ENCODE peak calls at places on chromosomes 16 and 17, in five cellular contexts. W is H9; J is naive thymus-derived CD4-positive, alpha-beta T cell; Y is neural progenitor cell; D is tibial artery. U is an unnamed sample.

GRCh38 chr16:21626659-21627277 is 25.6 kb downstream of the IGSF6 start:
- DNase-seq in Y (no peak), W (no peak), D (no peak), J (no peak), U (peak; percentile 88)

GRCh38 chr17:82875418-82875856 is 35.6 kb upstream of the ZNF750 start:
- DNase-seq in Y (peak; percentile 67), J (no peak), D (no peak), W (peak; percentile 81), U (no peak)

GRCh38 chr16:6913535-6913934 is 419.1 kb upstream of the RBFOX1 start:
- DNase-seq in W (no peak), J (no peak), Y (no peak), D (no peak), U (no peak)

GRCh38 chr17:946510-947236 is 32.9 kb downstream of the NXN start:
- DNase-seq in W (no peak), Y (no peak), D (no peak), J (no peak), U (no peak)

GRCh38 chr16:89827383-89828198 is 684 bp upstream of the SPIRE2 start:
- DNase-seq in J (no peak), D (no peak), Y (peak; percentile 74), W (peak; percentile 58), U (peak; percentile 62)

GRCh38 chr16:68367034-68367433 is 56.2 kb downstream of the PRMT7 start:
- DNase-seq in D (no peak), Y (peak; percentile 76), J (no peak), W (peak; percentile 78), U (peak; percentile 9)

GRCh38 chr17:33055171-33055611 is 63.5 kb downstream of the SPACA3 start:
- DNase-seq in W (no peak), J (no peak), Y (no peak), D (no peak), U (no peak)

GRCh38 chr17:1714488-1714979 is 4.4 kb upstream of the TLCD2 start:
- DNase-seq in W (peak; percentile 98), Y (peak; percentile 96), D (peak; percentile 99), J (peak; percentile 33), U (peak; percentile 97)

GRCh38 chr17:49574945-49575523 is 637 bp upstream of the NXPH3 start:
- DNase-seq in D (no peak), Y (no peak), J (no peak), W (no peak), U (no peak)

GRCh38 chr16:8822403-8822802 is 24.8 kb downstream of the PMM2 start:
- DNase-seq in D (no peak), W (no peak), J (no peak), Y (no peak), U (no peak)

GRCh38 chr16:17313085-17313611 is 157.6 kb downstream of the XYLT1 start:
- DNase-seq in Y (no peak), J (no peak), W (no peak), D (peak; percentile 88), U (peak; percentile 28)

GRCh38 chr17:17807440-17807839 is 29.3 kb downstream of the SREBF1 start:
- DNase-seq in W (no peak), Y (no peak), J (no peak), D (no peak), U (no peak)

GRCh38 chr17:39751637-39752036 is 13.9 kb downstream of the GRB7 start:
- DNase-seq in J (no peak), Y (no peak), W (peak; percentile 32), D (peak; percentile 59), U (no peak)

GRCh38 chr17:28983286-28984240 is 22.3 kb downstream of the SEZ6 start:
- DNase-seq in D (no peak), J (no peak), Y (no peak), W (no peak), U (peak; percentile 11)

GRCh38 chr17:28978016-28978415 is 26.7 kb upstream of the PHF12 start:
- DNase-seq in J (no peak), D (no peak), Y (no peak), W (no peak), U (no peak)

GRCh38 chr17:28978565-28978964 is 27.2 kb upstream of the PHF12 start:
- DNase-seq in Y (no peak), W (no peak), D (no peak), J (no peak), U (no peak)

GRCh38 chr17:28985950-28986713 is 19.7 kb downstream of the SEZ6 start:
- DNase-seq in W (peak; percentile 88), Y (peak; percentile 94), J (no peak), D (no peak), U (no peak)

GRCh38 chr17:28982191-28982793 is 23.5 kb downstream of the SEZ6 start:
- DNase-seq in J (peak; percentile 77), W (no peak), D (no peak), Y (no peak), U (peak; percentile 24)
- H3K27me3 ChIP-seq in J (no peaks in the 10 kb centered on the region), W (no peaks in the 10 kb centered on the region), D (peaks cover 36% of the 10 kb centered on the region), Y (no peaks in the 10 kb centered on the region), U (peaks cover 86% of the 10 kb centered on the region)

GRCh38 chr16:74455213-74455612 is 33.9 kb upstream of the CLEC18B start:
- DNase-seq in W (no peak), J (no peak), Y (no peak), D (no peak), U (peak; percentile 40)

GRCh38 chr16:74450967-74451760 is 29.9 kb upstream of the CLEC18B start:
- DNase-seq in D (no peak), Y (no peak), J (no peak), W (no peak), U (no peak)

GRCh38 chr16:74451951-74452758 is 30.9 kb upstream of the CLEC18B start:
- DNase-seq in W (no peak), D (no peak), Y (no peak), J (no peak), U (no peak)

GRCh38 chr16:74456290-74456625 is 35.0 kb upstream of the CLEC18B start:
- DNase-seq in D (no peak), J (no peak), Y (no peak), W (no peak), U (no peak)

DNA sequence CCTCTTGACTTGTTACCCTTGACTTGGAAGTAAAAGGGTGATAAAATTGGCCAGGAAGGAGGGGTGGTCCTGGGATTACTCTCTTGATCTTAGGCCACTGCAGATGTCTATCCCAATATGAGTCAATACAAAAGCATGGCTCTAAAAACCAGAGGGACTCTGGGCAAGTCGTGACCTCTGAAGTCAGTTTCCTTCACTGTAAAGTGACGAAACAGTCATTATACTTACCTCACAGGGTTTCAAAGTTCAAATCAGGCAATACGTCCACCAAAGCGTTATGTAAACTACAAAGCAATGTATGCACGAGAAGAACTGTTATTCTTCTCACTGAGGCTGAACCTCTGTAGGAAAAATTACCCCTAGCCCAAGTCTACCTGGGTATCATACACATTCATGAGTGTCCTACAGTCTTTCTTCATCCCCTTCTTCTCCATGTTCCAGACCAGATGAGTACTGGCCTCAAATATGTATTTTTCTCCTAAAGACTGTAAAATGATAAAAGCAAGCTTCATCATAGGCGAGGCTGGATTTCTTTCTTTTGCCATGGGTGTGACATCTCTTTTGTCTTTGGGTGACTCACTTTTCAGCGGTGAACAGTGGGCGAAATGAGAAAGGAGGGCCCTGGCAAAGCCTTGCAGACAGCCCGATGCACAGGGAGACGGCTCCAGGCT is 34.5 kb upstream of the CLEC18B start:
- DNase-seq in Y (no peak), W (no peak), D (no peak), J (no peak), U (peak; percentile 33)
- H3K27me3 ChIP-seq in Y (no peaks in the 10 kb centered on the region), W (no peaks in the 10 kb centered on the region), D (no peaks in the 10 kb centered on the region), J (no peaks in the 10 kb centered on the region), U (no peaks in the 10 kb centered on the region)

GRCh38 chr17:61453563-61453962 is 1.3 kb downstream of the TBX4 start:
- DNase-seq in Y (no peak), J (no peak), W (no peak), D (no peak), U (no peak)
- H3K27me3 ChIP-seq in Y (peaks cover 100% of the 10 kb centered on the region), J (peaks cover 7% of the 10 kb centered on the region), W (peaks cover 79% of the 10 kb centered on the region), D (peaks cover 71% of the 10 kb centered on the region), U (peaks cover 81% of the 10 kb centered on the region)

GRCh38 chr17:34156401-34156740 is 98.7 kb upstream of the CCL2 start:
- DNase-seq in J (no peak), D (no peak), Y (peak; percentile 18), W (no peak), U (no peak)

GRCh38 chr17:34155947-34156346 is 99.1 kb upstream of the CCL2 start:
- DNase-seq in D (no peak), J (no peak), Y (no peak), W (no peak), U (no peak)

GRCh38 chr17:34153988-34154387 is 101.1 kb upstream of the CCL2 start:
- DNase-seq in D (no peak), W (no peak), Y (no peak), J (no peak), U (no peak)

GRCh38 chr17:34154916-34155730 is 100.0 kb upstream of the CCL2 start:
- DNase-seq in W (peak; percentile 39), J (no peak), D (no peak), Y (peak; percentile 31), U (no peak)

DNA sequence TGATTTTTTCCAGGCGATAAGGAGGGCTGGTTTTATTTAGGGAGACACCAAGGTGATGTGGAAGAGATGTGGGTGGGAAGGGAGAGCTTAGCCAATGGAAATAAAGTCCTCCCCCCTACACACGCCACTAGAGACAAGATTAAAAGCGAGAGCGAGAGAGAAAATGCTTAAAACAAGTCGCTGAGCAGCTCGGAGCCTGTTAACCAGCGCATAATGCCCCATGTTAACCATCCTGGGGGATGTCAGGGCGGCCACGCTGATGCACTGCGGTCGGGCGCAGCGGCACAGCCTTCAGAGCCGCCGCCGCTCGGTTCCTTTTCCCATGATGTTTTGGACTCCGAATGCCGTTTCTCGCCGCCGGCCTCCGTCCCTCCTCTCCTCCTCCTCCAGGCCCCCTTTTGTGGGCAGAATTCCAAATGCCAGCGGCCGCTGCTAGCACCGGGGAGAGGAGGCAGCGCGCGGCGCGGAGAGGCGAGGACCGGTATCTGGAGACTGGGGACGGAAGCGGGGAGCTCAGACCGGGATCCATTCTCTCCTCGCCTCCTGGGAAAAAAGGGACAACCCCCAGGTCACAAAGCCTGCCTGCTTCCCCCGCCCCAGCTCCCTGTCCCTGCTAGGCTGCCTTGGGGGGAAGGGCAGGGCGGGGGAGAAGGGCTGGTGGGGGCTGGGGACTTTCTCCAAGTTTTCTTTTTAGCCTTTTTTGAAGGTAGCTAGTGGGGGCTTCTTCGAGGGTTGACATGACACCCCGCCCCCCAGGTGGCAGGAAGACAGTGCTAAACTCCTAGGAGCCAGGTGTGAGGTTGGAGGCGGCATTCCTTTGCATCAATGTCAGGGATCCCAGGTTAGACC is 98.1 kb upstream of the CCL2 start:
- DNase-seq in J (no peak), W (no peak), Y (peak; percentile 75), D (no peak), U (no peak)
- H3K27me3 ChIP-seq in J (no peaks in the 10 kb centered on the region), W (no peaks in the 10 kb centered on the region), Y (peaks cover 47% of the 10 kb centered on the region), D (peaks cover 54% of the 10 kb centered on the region), U (peaks cover 63% of the 10 kb centered on the region)

GRCh38 chr17:61454095-61454931 is 2.1 kb downstream of the TBX4 start:
- DNase-seq in J (no peak), W (peak; percentile 67), Y (peak; percentile 69), D (no peak), U (no peak)
- H3K27me3 ChIP-seq in J (peaks cover 7% of the 10 kb centered on the region), W (peaks cover 87% of the 10 kb centered on the region), Y (peaks cover 100% of the 10 kb centered on the region), D (peaks cover 68% of the 10 kb centered on the region), U (peaks cover 89% of the 10 kb centered on the region)

DNA sequence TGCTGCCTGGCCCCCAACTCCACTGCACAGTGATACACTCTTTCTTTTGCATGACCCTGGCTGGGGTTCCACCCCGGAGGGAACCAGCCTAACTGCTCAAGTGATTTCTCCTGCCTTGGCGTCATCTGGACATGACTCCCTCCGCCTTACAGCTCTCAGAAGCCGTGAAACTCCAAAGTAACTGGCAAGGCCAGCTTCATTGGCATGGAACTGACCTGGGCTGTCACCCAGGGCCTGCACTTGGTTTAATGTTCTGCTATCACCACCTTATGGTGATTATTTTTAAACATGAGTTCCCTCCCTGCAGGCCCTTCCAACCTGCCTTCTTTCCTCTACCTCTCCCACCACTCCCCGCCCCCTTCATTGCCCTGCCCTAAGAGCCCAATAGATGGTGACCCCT is 139.7 kb upstream of the CDH5 start:
- DNase-seq in D (peak; percentile 54), J (no peak), Y (no peak), W (no peak), U (no peak)
- H3K27me3 ChIP-seq in D (no peaks in the 10 kb centered on the region), J (no peaks in the 10 kb centered on the region), Y (no peaks in the 10 kb centered on the region), W (no peaks in the 10 kb centered on the region), U (peaks cover 11% of the 10 kb centered on the region)